ENCODE peak calls at places on chromosomes 1 and 21, in eight cellular contexts. B, H, F, A, C, I, G and V are unnamed samples.

GRCh38 chr1:204746838-204747442 is 61.4 kb upstream of the LRRN2 start:
- DNase-seq in B (peak; percentile 60), H (peak; percentile 55), F (peak; percentile 29), A (peak; percentile 7), C (no peak), I (peak; percentile 62), G (peak; percentile 50), V (peak; percentile 37)

GRCh38 chr21:29893687-29894086 is 46.1 kb downstream of the GRIK1 start:
- DNase-seq in B (no peak), H (no peak), F (no peak), A (no peak), C (no peak), I (no peak), G (no peak), V (no peak)

GRCh38 chr21:44496196-44496899 is 41.0 kb downstream of the LRRC3 start:
- DNase-seq in B (no peak), H (no peak), F (no peak), A (no peak), C (peak; percentile 58), I (no peak), G (no peak), V (no peak)

GRCh38 chr21:38343691-38344090 is 86.9 kb downstream of the KCNJ15 start:
- DNase-seq in B (no peak), H (no peak), F (no peak), A (no peak), C (no peak), I (no peak), G (no peak), V (no peak)

GRCh38 chr21:21831036-21831435 is 832.8 kb downstream of the NCAM2 start:
- DNase-seq in B (no peak), H (no peak), F (no peak), A (no peak), C (peak; percentile 65), I (peak; percentile 1), G (no peak), V (no peak)

GRCh38 chr1:65890201-65890600 is 97.5 kb downstream of the PDE4B start:
- DNase-seq in B (no peak), H (no peak), F (no peak), A (no peak), C (no peak), I (no peak), G (no peak), V (no peak)

GRCh38 chr1:160862151-160863061 is at the start of gene CD244:
- DNase-seq in B (no peak), H (no peak), F (peak; percentile 29), A (peak; percentile 33), C (peak; percentile 81), I (no peak), G (peak; percentile 41), V (peak; percentile 87)

GRCh38 chr21:46605759-46606426 is 1.0 kb upstream of the S100B start:
- DNase-seq in B (no peak), H (no peak), F (peak; percentile 26), A (peak; percentile 27), C (peak; percentile 90), I (no peak), G (peak; percentile 74), V (peak; percentile 81)

GRCh38 chr1:201597551-201598230 is 58.8 kb downstream of the NAV1 start:
- DNase-seq in B (no peak), H (no peak), F (no peak), A (no peak), C (no peak), I (no peak), G (no peak), V (no peak)

GRCh38 chr1:188672153-188672552 is 1805.5 kb downstream of the BRINP3 start:
- DNase-seq in B (no peak), H (no peak), F (no peak), A (no peak), C (no peak), I (no peak), G (no peak), V (no peak)

GRCh38 chr1:7319196-7319595 is 451.9 kb upstream of the VAMP3 start:
- DNase-seq in B (no peak), H (no peak), F (no peak), A (no peak), C (no peak), I (no peak), G (no peak), V (no peak)

GRCh38 chr21:16800536-16800935 is 712.3 kb upstream of the CXADR start:
- DNase-seq in B (no peak), H (no peak), F (no peak), A (no peak), C (no peak), I (no peak), G (no peak), V (no peak)